ENCODE peak calls at places on chromosomes 13 and 19, in five cellular contexts. G is adrenal gland, D is colonic mucosa, E is sigmoid colon, J is heart right ventricle. P is an unnamed sample.

GRCh38 chr13:86567119-86567518 is 767.9 kb upstream of the SLITRK6 start:
- DNase-seq in G (no peak), D (no peak), E (no peak), J (no peak), P (no peak)

GRCh38 chr13:112217431-112217830 is 150.5 kb downstream of the SOX1 start:
- DNase-seq in G (no peak), D (no peak), E (no peak), J (no peak), P (no peak)

GRCh38 chr13:53197424-53197823 is 168.8 kb downstream of the OLFM4 start:
- DNase-seq in G (no peak), D (no peak), E (no peak), J (no peak), P (no peak)

GRCh38 chr19:13154241-13154778 is 4.1 kb downstream of the IER2 start:
- DNase-seq in G (peak; percentile 96), D (peak; percentile 93), E (peak; percentile 99), J (peak; percentile 94), P (peak; percentile 99)

GRCh38 chr19:51327066-51327985 is 14.6 kb downstream of the VSIG10L start:
- DNase-seq in G (peak; percentile 53), D (peak; percentile 61), E (no peak), J (no peak), P (no peak)

GRCh38 chr19:9668544-9668943 is 6.4 kb downstream of the ZNF562 start:
- DNase-seq in G (no peak), D (no peak), E (no peak), J (no peak), P (no peak)

GRCh38 chr19:44142014-44142523 is 715 bp downstream of the ZNF234 start:
- DNase-seq in G (peak; percentile 30), D (peak; percentile 23), E (no peak), J (peak; percentile 7), P (no peak)

GRCh38 chr13:97249797-97250495 is 27.8 kb downstream of the MBNL2 start:
- DNase-seq in G (no peak), D (no peak), E (no peak), J (no peak), P (no peak)

GRCh38 chr13:38223093-38223492 is 126.6 kb upstream of the UFM1 start:
- DNase-seq in G (no peak), D (no peak), E (no peak), J (no peak), P (no peak)

GRCh38 chr13:113064534-113065405 is 40.8 kb upstream of the F7 start:
- DNase-seq in G (no peak), D (no peak), E (no peak), J (no peak), P (peak; percentile 52)

GRCh38 chr19:29789007-29789406 is 22.8 kb upstream of the CCNE1 start:
- DNase-seq in G (no peak), D (no peak), E (no peak), J (no peak), P (no peak)

GRCh38 chr19:45294291-45295029 is 28.2 kb downstream of the CKM start:
- DNase-seq in G (peak; percentile 72), D (no peak), E (no peak), J (peak; percentile 68), P (no peak)

GRCh38 chr19:12733369-12733896 is 1.1 kb downstream of the TRIR start:
- DNase-seq in G (no peak), D (peak; percentile 28), E (no peak), J (no peak), P (no peak)

GRCh38 chr19:32537626-32538025 is 43.4 kb upstream of the PDCD5 start:
- DNase-seq in G (no peak), D (no peak), E (no peak), J (no peak), P (no peak)

DNA sequence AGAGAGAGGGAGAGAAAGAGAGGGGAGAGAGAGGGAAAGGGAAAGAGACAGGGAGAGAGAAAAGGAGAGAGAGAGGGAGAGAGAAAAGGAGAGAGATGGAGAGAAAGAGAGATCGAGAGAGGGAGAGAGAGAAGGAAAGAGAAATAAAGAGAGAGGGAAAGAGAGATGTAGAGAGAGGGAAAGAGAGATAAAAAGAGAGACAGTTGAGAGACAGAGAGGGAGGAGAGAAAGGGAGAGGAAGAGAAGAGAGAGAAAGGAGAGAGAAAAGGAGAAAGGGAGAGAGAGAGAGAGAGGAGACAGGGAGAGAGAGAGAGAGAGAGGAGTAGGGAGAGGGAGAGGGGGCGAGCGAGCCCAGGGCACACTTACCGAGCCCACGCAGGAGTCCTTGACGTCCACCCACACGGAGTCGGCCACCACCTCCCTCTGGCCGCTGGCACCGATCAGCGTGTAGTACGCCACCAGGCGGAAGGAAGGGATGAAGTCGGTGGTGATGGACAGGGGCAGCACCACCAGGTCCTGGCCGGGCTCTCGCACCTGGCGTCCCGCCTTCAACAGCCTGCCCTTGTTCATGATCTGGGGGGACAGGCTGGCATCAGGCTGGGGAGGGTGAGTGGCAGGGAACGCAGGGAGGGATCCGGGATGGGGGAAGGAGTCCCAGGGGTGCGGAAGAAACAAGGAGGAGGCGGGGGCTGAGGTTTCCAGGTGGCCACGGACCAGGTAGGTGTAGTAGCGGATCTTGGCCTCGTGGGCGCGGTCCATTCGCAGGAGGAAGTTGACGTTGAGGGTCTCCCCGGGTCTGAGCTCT is 10.0 kb downstream of the C3 start:
- DNase-seq in G (no peak), D (no peak), E (no peak), J (no peak), P (peak; percentile 69)
- TF ChIP-seq CTCF in G (no peak), D (no peak), E (no peak), J (no peak), P (no peak)

GRCh38 chr19:18340237-18340989 is at the start of gene PGPEP1:
- DNase-seq in G (peak; percentile 69), D (peak; percentile 83), E (peak; percentile 80), J (peak; percentile 82), P (peak; percentile 86)
- H3K4me1 ChIP-seq in G (peaks cover 9% of the 10 kb centered on the region), D (no peaks in the 10 kb centered on the region), E (peaks cover 22% of the 10 kb centered on the region), J (peaks cover 10% of the 10 kb centered on the region), P (peaks cover 18% of the 10 kb centered on the region)

GRCh38 chr19:48069435-48069834 is 25.6 kb upstream of the CABP5 start:
- DNase-seq in G (no peak), D (no peak), E (no peak), J (no peak), P (no peak)
- TF ChIP-seq CTCF in G (no peak), D (no peak), E (no peak), J (no peak), P (no peak)

GRCh38 chr13:30002577-30002976 is 152.2 kb upstream of the UBL3 start:
- DNase-seq in G (no peak), D (no peak), E (no peak), J (no peak), P (no peak)
- H3K4me1 ChIP-seq in G (no peaks in the 10 kb centered on the region), D (no peaks in the 10 kb centered on the region), E (no peaks in the 10 kb centered on the region), J (no peaks in the 10 kb centered on the region), P (no peaks in the 10 kb centered on the region)

GRCh38 chr19:1388637-1389026 is 4.9 kb downstream of the NDUFS7 start:
- DNase-seq in G (no peak), D (no peak), E (no peak), J (no peak), P (peak; percentile 69)

GRCh38 chr19:1389033-1389940 is 5.6 kb downstream of the NDUFS7 start:
- DNase-seq in G (no peak), D (no peak), E (no peak), J (no peak), P (no peak)

GRCh38 chr19:1385816-1386215 is 2.1 kb downstream of the NDUFS7 start:
- DNase-seq in G (no peak), D (no peak), E (no peak), J (no peak), P (no peak)

GRCh38 chr19:1387684-1388636 is 4.3 kb downstream of the NDUFS7 start:
- DNase-seq in G (no peak), D (no peak), E (no peak), J (no peak), P (peak; percentile 72)

DNA sequence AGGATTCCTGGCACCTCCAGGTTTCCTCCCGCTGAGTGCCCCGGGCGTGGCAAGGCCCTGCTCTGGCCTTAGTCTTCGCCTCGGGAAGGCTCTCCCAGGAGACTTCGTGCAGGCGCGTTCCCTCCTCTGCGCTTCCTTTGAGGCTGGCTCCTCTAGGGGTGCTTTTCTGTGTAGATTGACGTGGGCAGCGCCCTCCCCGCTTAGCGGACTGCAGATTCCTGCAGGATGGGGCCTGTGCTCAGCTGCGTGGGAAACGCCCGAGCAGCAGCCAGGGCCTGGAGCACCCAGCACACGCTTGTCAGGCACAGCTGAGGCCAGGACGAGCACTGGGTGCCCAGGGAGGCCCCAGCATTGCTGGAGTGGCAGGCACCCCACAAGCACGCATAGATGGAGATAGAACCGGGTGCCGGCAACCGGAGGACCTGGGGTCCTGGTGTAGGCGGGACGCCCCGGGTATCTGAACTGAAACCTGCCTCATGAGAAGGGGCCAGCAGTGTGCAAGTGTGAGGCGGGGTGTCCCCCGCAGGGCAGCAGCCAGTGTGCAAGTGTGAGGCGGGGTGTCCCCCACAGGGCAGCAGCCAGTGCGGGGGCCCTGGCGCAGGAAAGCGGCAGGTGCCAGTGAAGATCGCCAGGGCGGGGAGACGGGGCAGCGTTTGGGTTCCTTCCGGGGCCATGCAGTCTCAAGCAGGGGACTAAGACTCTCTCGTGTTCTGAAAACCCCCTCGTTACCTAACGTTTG is 3.4 kb downstream of the NDUFS7 start:
- DNase-seq in G (no peak), D (no peak), E (no peak), J (no peak), P (peak; percentile 68)
- TF ChIP-seq CTCF in G (no peak), D (no peak), E (no peak), J (no peak), P (no peak)

GRCh38 chr13:80054806-80055205 is 286.1 kb downstream of the SPRY2 start:
- DNase-seq in G (no peak), D (no peak), E (no peak), J (no peak), P (no peak)
- H3K4me1 ChIP-seq in G (peaks cover 13% of the 10 kb centered on the region), D (no peaks in the 10 kb centered on the region), E (peaks cover 7% of the 10 kb centered on the region), J (no peaks in the 10 kb centered on the region), P (no peaks in the 10 kb centered on the region)

DNA sequence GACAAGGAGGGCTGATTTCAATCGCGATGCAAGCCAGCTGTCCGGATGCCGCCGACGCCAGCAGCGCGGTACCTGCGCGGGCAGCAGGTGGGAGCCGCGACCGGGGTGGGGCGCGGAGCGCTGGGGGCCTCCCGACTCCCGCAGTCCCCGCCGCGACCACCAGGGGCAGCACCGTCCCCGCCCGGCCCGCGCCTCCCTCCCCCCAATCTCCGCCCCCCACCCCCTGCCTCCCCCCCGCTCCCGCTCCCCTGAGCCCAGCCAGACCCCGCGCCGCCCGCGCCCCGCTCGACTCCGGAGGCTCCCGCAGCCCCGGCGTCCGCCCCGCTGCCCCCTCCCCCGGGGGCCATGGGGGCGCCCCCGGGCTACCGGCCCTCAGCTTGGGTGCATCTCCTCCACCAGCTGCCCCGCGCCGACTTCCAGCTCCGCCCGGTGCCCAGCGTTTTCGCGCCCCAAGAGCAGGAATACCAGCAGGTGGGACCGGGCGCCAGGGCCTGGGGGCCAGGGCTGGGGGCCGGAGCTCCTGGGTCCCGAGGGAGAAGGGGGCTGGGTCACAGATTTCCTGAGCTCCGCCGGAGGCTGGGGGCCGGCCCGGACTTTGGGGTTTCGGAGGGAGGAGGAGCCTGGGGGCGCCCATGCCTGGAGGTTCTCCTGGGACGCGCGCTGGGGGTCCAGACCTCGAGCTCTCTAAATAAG is at the start of gene TTYH1:
- DNase-seq in G (no peak), D (no peak), E (no peak), J (no peak), P (peak; percentile 62)
- TF ChIP-seq CTCF in G (no peak), D (no peak), E (no peak), J (no peak), P (no peak)